ENCODE peak calls at places on chromosomes 5 and 9, in six cellular contexts. P, D, H, N, W and J are unnamed samples.

GRCh38 chr5:53173083-53173482 is 63.5 kb upstream of the MOCS2 start:
- DNase-seq in P (no peak), D (no peak), H (no peak), N (no peak), W (no peak), J (no peak)

GRCh38 chr5:94524841-94525697 is 93.3 kb downstream of the KIAA0825 start:
- DNase-seq in P (peak; percentile 45), D (peak; percentile 47), H (no peak), N (no peak), W (peak; percentile 9), J (no peak)

GRCh38 chr5:42801516-42802166 is 10.1 kb downstream of the SELENOP start:
- DNase-seq in P (no peak), D (no peak), H (no peak), N (no peak), W (no peak), J (no peak)

GRCh38 chr5:172492097-172492840 is 37.9 kb upstream of the SH3PXD2B start:
- DNase-seq in P (no peak), D (no peak), H (no peak), N (no peak), W (no peak), J (no peak)

GRCh38 chr9:37953775-37954437 is 50.0 kb upstream of the SLC25A51 start:
- DNase-seq in P (peak; percentile 77), D (no peak), H (no peak), N (peak; percentile 41), W (peak; percentile 80), J (peak; percentile 54)

GRCh38 chr9:131575946-131576853 is 30.9 kb downstream of the PRRT1B start:
- DNase-seq in P (no peak), D (no peak), H (no peak), N (no peak), W (no peak), J (no peak)

GRCh38 chr5:139664727-139665351 is 16.7 kb downstream of the CXXC5 start:
- DNase-seq in P (no peak), D (no peak), H (no peak), N (no peak), W (no peak), J (no peak)

GRCh38 chr5:15383469-15383868 is 116.5 kb upstream of the FBXL7 start:
- DNase-seq in P (no peak), D (peak; percentile 3), H (no peak), N (no peak), W (no peak), J (no peak)

GRCh38 chr5:131542723-131543122 is 92.3 kb downstream of the RAPGEF6 start:
- DNase-seq in P (no peak), D (no peak), H (no peak), N (no peak), W (no peak), J (no peak)

GRCh38 chr5:124583469-124584350 is 162.7 kb downstream of the ZNF608 start:
- DNase-seq in P (peak; percentile 77), D (peak; percentile 65), H (no peak), N (peak; percentile 33), W (peak; percentile 89), J (peak; percentile 19)

GRCh38 chr9:106700676-106701075 is 162.3 kb upstream of the ZNF462 start:
- DNase-seq in P (no peak), D (no peak), H (no peak), N (no peak), W (no peak), J (no peak)

GRCh38 chr5:55711531-55712022 is 547 bp downstream of the SLC38A9 start:
- DNase-seq in P (peak; percentile 17), D (no peak), H (no peak), N (no peak), W (no peak), J (no peak)

GRCh38 chr5:76294573-76294972 is 108.5 kb upstream of the IQGAP2 start:
- DNase-seq in P (peak; percentile 8), D (no peak), H (no peak), N (no peak), W (no peak), J (no peak)

GRCh38 chr5:150517272-150518152 is 9.6 kb downstream of the NDST1 start:
- DNase-seq in P (peak; percentile 57), D (peak; percentile 81), H (no peak), N (no peak), W (no peak), J (no peak)
- TF ChIP-seq POLR2AphosphoS5 in P (no peak), D (no peak), H (no peak), N (no peak), W (no peak), J (no peak)

GRCh38 chr5:77893225-77893860 is 117.2 kb upstream of the TBCA start:
- DNase-seq in P (peak; percentile 81), D (peak; percentile 27), H (no peak), N (no peak), W (no peak), J (no peak)
- TF ChIP-seq POLR2A in P (no peak), D (no peak), H (no peak), N (no peak), W (no peak), J (no peak)

GRCh38 chr5:168288349-168289245 is 2.8 kb upstream of the WWC1 start:
- DNase-seq in P (no peak), D (peak; percentile 70), H (no peak), N (no peak), W (no peak), J (no peak)
- TF ChIP-seq TAF1 in P (no peak), D (peak; percentile 36), H (no peak), N (no peak), W (no peak), J (no peak)

GRCh38 chr9:116875576-116875975 is 188.5 kb downstream of the TRIM32 start:
- DNase-seq in P (no peak), D (no peak), H (no peak), N (no peak), W (no peak), J (no peak)

GRCh38 chr9:116873937-116874900 is 187.1 kb downstream of the TRIM32 start:
- DNase-seq in P (no peak), D (no peak), H (no peak), N (no peak), W (no peak), J (no peak)

GRCh38 chr9:116873441-116873840 is 186.3 kb downstream of the TRIM32 start:
- DNase-seq in P (no peak), D (no peak), H (no peak), N (no peak), W (no peak), J (no peak)

GRCh38 chr9:116877072-116877471 is 190.0 kb downstream of the TRIM32 start:
- DNase-seq in P (no peak), D (no peak), H (no peak), N (no peak), W (no peak), J (no peak)
- TF ChIP-seq POLR2AphosphoS5 in P (no peak), D (no peak), H (no peak), N (no peak), W (no peak), J (no peak)

GRCh38 chr5:173917788-173918786 is 29.9 kb downstream of the CPEB4 start:
- DNase-seq in P (peak; percentile 85), D (peak; percentile 37), H (no peak), N (peak; percentile 17), W (peak; percentile 86), J (peak; percentile 21)
- TF ChIP-seq POLR2A in P (peak; percentile 84), D (peak; percentile 29), H (peak; percentile 81), N (peak; percentile 87), W (peak; percentile 85), J (peak; percentile 82)